ENCODE peak calls at places on chromosomes 11 and 22, in seven cellular contexts. R, N, L, J, H, Q and C are unnamed samples.

GRCh38 chr11:104134760-104135159 is 29.2 kb downstream of the PDGFD start:
- DNase-seq in R (no peak), L (no peak), J (peak), H (no peak), Q (no peak), N (no peak), C (no peak)

GRCh38 chr11:27525824-27526516 is 19.4 kb upstream of the LIN7C start:
- DNase-seq in H (no peak), N (no peak), R (no peak), L (no peak), Q (no peak), J (no peak), C (no peak)

GRCh38 chr11:19320764-19321163 is 80.0 kb upstream of the E2F8 start:
- DNase-seq in J (no peak), H (no peak), Q (no peak), R (no peak), L (no peak), N (no peak), C (no peak)

GRCh38 chr11:125923012-125923579 is 18.8 kb downstream of the DDX25 start:
- DNase-seq in L (peak), H (peak), Q (peak), R (peak), J (peak), N (peak), C (no peak)

GRCh38 chr11:26599421-26599820 is 27.4 kb upstream of the MUC15 start:
- DNase-seq in H (no peak), N (no peak), R (no peak), L (no peak), J (peak), Q (no peak), C (no peak)

GRCh38 chr11:96483550-96483949 is 93.7 kb downstream of the JRKL start:
- DNase-seq in L (no peak), J (no peak), H (no peak), R (no peak), N (no peak), Q (no peak), C (no peak)

GRCh38 chr22:28019360-28019759 is 100.3 kb upstream of the PITPNB start:
- DNase-seq in Q (no peak), R (no peak), L (peak), H (no peak), N (no peak), J (no peak), C (no peak)

GRCh38 chr22:40452730-40453487 is 82.5 kb downstream of the SGSM3 start:
- DNase-seq in J (no peak), R (no peak), Q (no peak), N (no peak), L (no peak), H (no peak), C (no peak)

GRCh38 chr11:111841370-111842053 is 29.9 kb downstream of the ALG9 start:
- DNase-seq in R (peak), L (peak), J (peak), H (peak), N (peak), Q (peak), C (no peak)

GRCh38 chr11:79013509-79013908 is 427.3 kb downstream of the TENM4 start:
- DNase-seq in Q (no peak), N (no peak), H (no peak), J (no peak), R (no peak), L (no peak), C (no peak)

GRCh38 chr11:115409691-115410220 is 94.5 kb downstream of the CADM1 start:
- DNase-seq in N (no peak), H (peak), J (peak), L (no peak), R (no peak), Q (no peak), C (no peak)

GRCh38 chr22:21450320-21450831 is 16.8 kb upstream of the TMEM191C start:
- DNase-seq in J (no peak), H (no peak), L (peak), R (no peak), Q (no peak), N (no peak), C (no peak)

GRCh38 chr11:85826096-85826855 is 15.3 kb upstream of the SYTL2 start:
- DNase-seq in Q (no peak), J (peak), H (peak), N (no peak), L (peak), R (peak), C (no peak)

GRCh38 chr22:37533995-37534394 is 14.8 kb upstream of the CARD10 start:
- DNase-seq in N (no peak), L (no peak), Q (no peak), H (peak), J (peak), R (no peak), C (no peak)

GRCh38 chr22:20423636-20424511 is 13.8 kb downstream of the SCARF2 start:
- DNase-seq in L (peak), H (no peak), R (no peak), N (no peak), J (no peak), Q (no peak), C (no peak)